ENCODE peak calls at places on chromosome 10, in four cellular contexts. B is pons, T is NCI-H1694 treated with DMSO at 0.1 percent for 48 hours, S is anterior cingulate cortex. R is an unnamed sample.

GRCh38 chr10:102752934-102753664 is 9.4 kb downstream of the WBP1L start:
- DNase-seq in S (no peak), T (no peak), B (no peak), R (no peak)

GRCh38 chr10:70508912-70509366 is 30.4 kb downstream of the PALD1 start:
- DNase-seq in B (peak; percentile 62), S (peak; percentile 62), T (no peak), R (no peak)

GRCh38 chr10:105328441-105328840 is 687.4 kb downstream of the SORCS3 start:
- DNase-seq in B (no peak), S (no peak), T (no peak), R (no peak)

GRCh38 chr10:100890696-100891271 is 22.0 kb upstream of the SLF2 start:
- DNase-seq in B (no peak), T (no peak), S (no peak), R (no peak)

GRCh38 chr10:16521311-16522016 is at the start of gene C1QL3:
- DNase-seq in B (no peak), S (peak; percentile 69), T (peak; percentile 6), R (no peak)

GRCh38 chr10:79393924-79394610 is 46.8 kb downstream of the PPIF start:
- DNase-seq in T (no peak), B (no peak), S (no peak), R (no peak)

GRCh38 chr10:77686096-77686495 is 48.5 kb upstream of the KCNMA1 start:
- DNase-seq in T (no peak), S (no peak), B (no peak), R (no peak)

GRCh38 chr10:132229834-132230556 is 43.2 kb downstream of the DPYSL4 start:
- DNase-seq in B (no peak), T (no peak), S (no peak), R (no peak)

GRCh38 chr10:94626476-94626875 is 57.1 kb upstream of the CYP2C18 start:
- DNase-seq in S (no peak), T (no peak), B (no peak), R (no peak)

GRCh38 chr10:3451516-3452185 is 279.1 kb upstream of the PITRM1 start:
- DNase-seq in S (no peak), B (no peak), T (no peak), R (no peak)

GRCh38 chr10:29106287-29106686 is 182.6 kb upstream of the LYZL1 start:
- DNase-seq in B (no peak), T (no peak), S (no peak), R (no peak)

R was measured in NCI-H2171.